ENCODE peak calls at places on chromosomes 4 and X, in four cellular contexts. One of them, this sample, is unnamed.

GRCh38 chr4:3037957-3038451 is 36.3 kb downstream of the HTT-AS start:
- DNase-seq in A549: no peak
- DNase-seq in endothelial cell of umbilical vein: no peak
- DNase-seq in HepG2: no peak
- DNase-seq in this sample: no peak

GRCh38 chr4:164550989-164551712 is 202.8 kb upstream of the SMIM31 start:
- DNase-seq in HepG2: no peak
- DNase-seq in endothelial cell of umbilical vein: no peak
- DNase-seq in A549: no peak
- DNase-seq in this sample: no peak

GRCh38 chr4:97866821-97867556 is 276.3 kb downstream of the STPG2 start:
- DNase-seq in HepG2: no peak
- DNase-seq in endothelial cell of umbilical vein: no peak
- DNase-seq in A549: no peak
- DNase-seq in this sample: no peak

GRCh38 chr4:174365018-174365587 is 81.4 kb downstream of the CEP44 start:
- DNase-seq in A549: peak
- DNase-seq in HepG2: peak
- DNase-seq in endothelial cell of umbilical vein: peak
- DNase-seq in this sample: no peak

GRCh38 chr4:155568641-155569040 is 98.0 kb upstream of the GUCY1A1 start:
- DNase-seq in HepG2: no peak
- DNase-seq in endothelial cell of umbilical vein: no peak
- DNase-seq in A549: no peak
- DNase-seq in this sample: no peak

GRCh38 chr4:137471461-137471860 is 60.8 kb downstream of the PCDH18 start:
- DNase-seq in A549: no peak
- DNase-seq in HepG2: no peak
- DNase-seq in endothelial cell of umbilical vein: no peak
- DNase-seq in this sample: no peak

GRCh38 chrX:32397562-32398216 is 813.7 kb downstream of the DMD start:
- DNase-seq in A549: no peak
- DNase-seq in HepG2: no peak
- DNase-seq in endothelial cell of umbilical vein: no peak
- DNase-seq in this sample: no peak

GRCh38 chr4:118948545-118949144 is 60.0 kb downstream of the SYNPO2 start:
- DNase-seq in A549: no peak
- DNase-seq in endothelial cell of umbilical vein: no peak
- DNase-seq in HepG2: no peak
- DNase-seq in this sample: no peak

GRCh38 chr4:1711906-1712215 is 258 bp downstream of the SLBP start:
- DNase-seq in endothelial cell of umbilical vein: no peak
- DNase-seq in HepG2: no peak
- DNase-seq in A549: no peak
- DNase-seq in this sample: no peak

GRCh38 chr4:118282692-118283091 is 70.1 kb downstream of the PRSS12 start:
- DNase-seq in A549: no peak
- DNase-seq in endothelial cell of umbilical vein: no peak
- DNase-seq in HepG2: peak
- DNase-seq in this sample: no peak

GRCh38 chr4:38062088-38062893 is 102.1 kb downstream of the PTTG2 start:
- DNase-seq in endothelial cell of umbilical vein: peak
- DNase-seq in HepG2: peak
- DNase-seq in A549: peak
- DNase-seq in this sample: peak

GRCh38 chr4:38060829-38061431 is 100.7 kb downstream of the PTTG2 start:
- DNase-seq in HepG2: no peak
- DNase-seq in endothelial cell of umbilical vein: peak
- DNase-seq in A549: no peak
- DNase-seq in this sample: no peak

GRCh38 chr4:38065900-38066299 is 105.7 kb downstream of the PTTG2 start:
- DNase-seq in endothelial cell of umbilical vein: no peak
- DNase-seq in HepG2: no peak
- DNase-seq in A549: no peak
- DNase-seq in this sample: no peak

GRCh38 chr4:38065181-38065580 is 105.0 kb downstream of the PTTG2 start:
- DNase-seq in HepG2: no peak
- DNase-seq in endothelial cell of umbilical vein: no peak
- DNase-seq in A549: no peak
- DNase-seq in this sample: no peak

DNA sequence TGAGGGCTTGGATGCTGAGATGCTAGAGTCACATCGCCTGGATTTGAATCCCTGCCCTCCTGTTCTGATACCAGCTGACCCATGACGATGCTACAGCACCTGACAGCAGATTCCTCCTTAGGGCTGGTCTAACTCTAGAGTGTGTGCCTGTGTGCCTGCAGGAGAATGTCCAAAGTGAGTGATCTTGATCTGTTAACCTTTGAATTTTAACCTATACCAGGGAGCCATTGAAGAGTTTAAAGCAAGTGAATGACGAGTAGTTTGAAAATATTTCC is 102.6 kb downstream of the PTTG2 start:
- DNase-seq in A549: no peak
- DNase-seq in endothelial cell of umbilical vein: no peak
- DNase-seq in HepG2: no peak
- DNase-seq in this sample: no peak
- TF ChIP-seq JUN in A549: no peak
- TF ChIP-seq JUN in endothelial cell of umbilical vein: no peak
- TF ChIP-seq JUN in HepG2: no peak
- TF ChIP-seq JUN in this sample: no peak

DNA sequence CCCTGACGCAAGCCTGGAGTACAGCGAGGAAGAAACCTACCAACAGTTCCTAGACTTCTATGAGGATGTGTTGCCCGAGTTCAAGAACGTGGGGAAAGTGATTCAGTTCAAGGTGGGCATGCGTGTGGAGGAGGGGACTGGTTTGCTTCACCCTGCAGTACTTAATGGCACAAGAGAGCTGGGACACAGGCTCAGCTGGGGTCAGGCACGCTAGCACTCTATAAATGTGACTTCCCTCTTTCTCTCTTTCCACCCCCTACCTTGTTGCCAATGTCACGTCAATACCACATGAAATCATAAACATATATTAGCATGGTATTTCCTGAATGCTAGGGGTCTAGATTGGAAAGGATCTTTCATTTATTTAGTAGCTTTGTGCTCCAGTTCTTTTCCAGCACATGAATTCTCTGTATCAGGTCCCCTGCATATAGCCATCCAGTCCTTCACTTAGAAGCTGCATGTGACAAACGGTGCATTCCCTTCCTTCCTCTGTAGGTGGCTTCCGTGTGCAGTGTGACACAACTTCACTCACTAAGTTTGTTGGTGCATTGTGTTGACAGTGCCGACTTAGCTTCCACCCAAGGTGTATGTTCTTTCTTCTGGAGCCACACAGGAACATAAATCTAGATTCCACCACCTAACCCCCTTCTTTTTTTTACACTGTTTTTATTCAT is 25.6 kb downstream of the ZRSR2 start:
- DNase-seq in endothelial cell of umbilical vein: peak
- DNase-seq in HepG2: peak
- DNase-seq in A549: peak
- DNase-seq in this sample: peak
- TF ChIP-seq JUN in endothelial cell of umbilical vein: no peak
- TF ChIP-seq JUN in HepG2: no peak
- TF ChIP-seq JUN in A549: no peak
- TF ChIP-seq JUN in this sample: no peak

GRCh38 chrX:139286342-139286741 is 244.2 kb upstream of the F9 start:
- DNase-seq in endothelial cell of umbilical vein: no peak
- DNase-seq in A549: no peak
- DNase-seq in HepG2: no peak
- DNase-seq in this sample: no peak

GRCh38 chrX:139290310-139290709 is 240.2 kb upstream of the F9 start:
- DNase-seq in HepG2: no peak
- DNase-seq in A549: no peak
- DNase-seq in endothelial cell of umbilical vein: no peak
- DNase-seq in this sample: no peak

DNA sequence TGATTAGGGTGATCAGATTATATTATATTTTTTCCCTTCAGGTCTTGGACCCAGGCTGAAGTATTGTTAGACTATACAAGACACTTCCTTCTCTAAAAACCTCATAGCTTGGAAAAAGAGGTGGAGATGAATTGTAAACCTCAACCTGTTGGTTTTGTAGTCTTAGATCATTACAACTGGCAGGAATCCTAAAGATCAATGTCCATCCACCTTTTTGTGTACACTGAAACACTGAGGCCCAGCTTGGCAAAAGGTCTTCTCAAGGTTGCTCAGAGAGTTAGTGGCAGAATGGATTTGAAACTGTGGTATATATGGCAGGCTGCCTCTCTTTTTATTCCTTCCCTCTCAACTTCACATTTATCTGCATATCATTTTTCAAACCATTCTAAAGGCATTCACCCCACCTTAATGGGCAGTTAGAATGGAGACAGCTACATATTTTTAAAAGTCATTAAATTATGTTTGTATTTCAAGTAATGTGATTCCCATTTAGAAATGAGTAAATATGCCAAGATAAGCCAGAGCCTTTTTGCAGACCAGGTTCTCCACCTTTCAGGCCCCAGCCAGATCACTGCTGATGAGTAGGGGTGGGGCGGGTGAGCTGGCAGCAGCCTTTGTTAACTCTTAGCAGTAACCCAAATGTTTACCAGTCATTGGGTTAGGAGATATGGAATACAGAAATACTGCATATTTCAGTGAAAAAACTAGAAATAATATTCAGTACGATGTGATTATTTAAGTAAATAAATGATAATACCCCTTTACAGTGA is 243.2 kb upstream of the F9 start:
- DNase-seq in endothelial cell of umbilical vein: no peak
- DNase-seq in A549: no peak
- DNase-seq in HepG2: peak
- DNase-seq in this sample: no peak
- TF ChIP-seq JUN in endothelial cell of umbilical vein: no peak
- TF ChIP-seq JUN in A549: no peak
- TF ChIP-seq JUN in HepG2: no peak
- TF ChIP-seq JUN in this sample: no peak

GRCh38 chr4:172985552-172985951 is 183.1 kb upstream of the GALNT7 start:
- DNase-seq in HepG2: no peak
- DNase-seq in A549: no peak
- DNase-seq in endothelial cell of umbilical vein: peak
- DNase-seq in this sample: no peak
- TF ChIP-seq JUN in HepG2: no peak
- TF ChIP-seq JUN in A549: no peak
- TF ChIP-seq JUN in endothelial cell of umbilical vein: peak
- TF ChIP-seq JUN in this sample: no peak

DNA sequence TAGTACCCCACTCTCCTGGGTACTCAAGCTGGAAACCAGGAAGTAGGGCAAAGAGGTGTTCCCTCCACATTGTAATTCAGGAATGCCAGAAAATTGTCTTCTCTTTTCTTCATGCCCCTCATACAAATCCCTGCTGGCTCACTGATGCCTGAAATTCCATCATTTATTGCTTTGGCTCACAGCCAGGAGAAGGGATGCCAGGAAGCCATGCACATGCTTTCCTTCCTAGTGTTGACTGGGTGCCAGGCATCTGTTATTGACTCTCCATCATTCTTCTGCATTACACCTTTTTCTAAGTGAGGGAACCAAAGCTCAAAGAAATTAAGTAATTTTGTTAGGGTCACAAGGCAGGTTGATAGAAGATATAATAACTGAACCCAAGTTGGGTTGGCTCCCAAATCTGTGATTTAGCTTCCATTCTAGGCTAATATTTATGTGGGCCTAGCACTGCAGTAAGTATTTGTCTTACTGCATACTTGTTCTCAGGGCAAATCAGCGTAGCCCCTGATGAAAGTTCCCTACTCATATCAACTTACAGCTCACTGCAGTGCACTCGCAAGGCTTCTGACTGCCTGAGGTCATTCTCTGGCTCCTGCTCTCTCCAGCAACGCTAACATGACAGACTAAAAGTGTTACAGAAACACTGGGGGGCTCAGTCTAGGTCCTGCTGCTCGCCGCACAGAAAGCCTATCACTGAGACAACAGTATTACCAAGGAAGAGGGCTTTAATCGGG is 89.0 kb downstream of the TRAPPC11 start:
- DNase-seq in endothelial cell of umbilical vein: peak
- DNase-seq in HepG2: no peak
- DNase-seq in A549: no peak
- DNase-seq in this sample: no peak
- TF ChIP-seq JUN in endothelial cell of umbilical vein: no peak
- TF ChIP-seq JUN in HepG2: no peak
- TF ChIP-seq JUN in A549: no peak
- TF ChIP-seq JUN in this sample: no peak